ENCODE peak calls at places on chromosomes 2 and 18, in six cellular contexts. X is GM04503, L is fibroblast of mammary gland, P is HS-27A, B is amniotic stem cell, K is non-pigmented ciliary epithelial cell. R is an unnamed sample.
A peak's percentile ranks its signal among the peaks of the same experiment; 100 is the strongest.

GRCh38 chr18:58057291-58057965 is 13.4 kb downstream of the NEDD4L start:
- DNase-seq in L (no peak), B (no peak), K (no peak), P (no peak), X (no peak), R (no peak)

GRCh38 chr2:159206736-159207380 is 79.6 kb downstream of the WDSUB1 start:
- DNase-seq in X (no peak), B (no peak), P (no peak), L (no peak), K (no peak), R (no peak)

GRCh38 chr2:85308951-85309555 is 18.7 kb downstream of the TGOLN2 start:
- DNase-seq in B (peak; percentile 1), X (no peak), L (peak; percentile 63), K (no peak), P (no peak), R (peak; percentile 40)

GRCh38 chr2:190354003-190354690 is 10.8 kb downstream of the INPP1 start:
- DNase-seq in K (no peak), L (peak; percentile 38), X (no peak), B (no peak), P (no peak), R (no peak)

GRCh38 chr2:55721601-55722215 is 28.1 kb upstream of the PNPT1 start:
- DNase-seq in K (peak; percentile 57), X (no peak), L (no peak), B (no peak), P (no peak), R (no peak)

GRCh38 chr2:73896362-73897239 is 3.8 kb downstream of the ACTG2 start:
- DNase-seq in B (peak; percentile 40), P (no peak), X (peak; percentile 86), L (peak; percentile 96), K (peak; percentile 55), R (no peak)

GRCh38 chr2:1548910-1549673 is 135.8 kb downstream of the TPO start:
- DNase-seq in X (no peak), P (no peak), K (no peak), L (no peak), B (no peak), R (no peak)

GRCh38 chr18:28201056-28201455 is 24.1 kb upstream of the CDH2 start:
- DNase-seq in X (no peak), L (no peak), B (no peak), K (no peak), P (no peak), R (no peak)

GRCh38 chr2:232697807-232698110 is 628 bp downstream of the GIGYF2 start:
- DNase-seq in L (no peak), X (no peak), P (no peak), B (no peak), K (no peak), R (no peak)

GRCh38 chr18:39062426-39062825 is 1496.8 kb upstream of the CELF4 start:
- DNase-seq in X (no peak), L (no peak), P (no peak), B (no peak), K (no peak), R (no peak)

GRCh38 chr2:179139506-179139905 is 89.6 kb upstream of the CCDC141 start:
- DNase-seq in P (no peak), X (no peak), L (peak; percentile 20), B (no peak), K (no peak), R (no peak)

GRCh38 chr2:37415128-37415817 is 70.8 kb downstream of the QPCT start:
- DNase-seq in X (no peak), B (no peak), K (no peak), P (peak; percentile 26), L (peak; percentile 45), R (peak; percentile 60)

GRCh38 chr2:201984800-201985525 is 48.7 kb upstream of the FZD7 start:
- DNase-seq in X (no peak), K (no peak), L (no peak), B (no peak), P (no peak), R (no peak)

GRCh38 chr18:39647627-39648502 is 2082.3 kb upstream of the CELF4 start:
- DNase-seq in K (peak; percentile 81), P (no peak), L (peak; percentile 94), B (no peak), X (peak; percentile 62), R (peak; percentile 47)

GRCh38 chr2:235563056-235563777 is 69.4 kb downstream of the AGAP1 start:
- DNase-seq in L (no peak), X (no peak), K (no peak), B (no peak), P (no peak), R (no peak)

GRCh38 chr2:16170675-16171424 is 230.5 kb downstream of the MYCN start:
- DNase-seq in L (no peak), B (no peak), P (no peak), K (no peak), X (no peak), R (no peak)

GRCh38 chr2:182616471-182617393 is 99.3 kb upstream of the DNAJC10 start:
- DNase-seq in P (peak; percentile 69), X (peak; percentile 96), L (peak; percentile 88), K (no peak), B (no peak), R (no peak)

GRCh38 chr2:237726401-237726830 is 72.2 kb upstream of the RBM44 start:
- DNase-seq in X (no peak), B (no peak), K (no peak), P (no peak), L (peak; percentile 73), R (peak; percentile 99)

GRCh38 chr2:235536711-235537110 is 42.9 kb downstream of the AGAP1 start:
- DNase-seq in P (no peak), X (no peak), B (no peak), L (no peak), K (no peak), R (no peak)

GRCh38 chr18:35571138-35571537 is 10.4 kb upstream of the GALNT1 start:
- DNase-seq in L (peak; percentile 34), K (no peak), B (no peak), X (no peak), P (no peak), R (no peak)

GRCh38 chr18:79912409-79912991 is 39.0 kb downstream of the SLC66A2 start:
- DNase-seq in L (peak; percentile 21), P (no peak), X (peak; percentile 8), B (no peak), K (no peak), R (no peak)

GRCh38 chr2:120060088-120060623 is 47.3 kb downstream of the EPB41L5 start:
- DNase-seq in X (no peak), K (no peak), P (no peak), B (no peak), L (no peak), R (no peak)

GRCh38 chr2:205803507-205803906 is 121.2 kb downstream of the NRP2 start:
- DNase-seq in B (no peak), P (no peak), X (no peak), L (no peak), K (no peak), R (no peak)

GRCh38 chr2:6704077-6704476 is 161.6 kb downstream of the CMPK2 start:
- DNase-seq in L (no peak), P (no peak), K (no peak), X (no peak), B (no peak), R (no peak)

GRCh38 chr2:183996825-183997823 is 601.2 kb upstream of the ZNF804A start:
- DNase-seq in P (no peak), X (no peak), L (no peak), K (no peak), B (no peak), R (peak; percentile 81)

GRCh38 chr2:86033751-86034680 is 71.7 kb downstream of the POLR1A start:
- DNase-seq in X (no peak), K (no peak), P (no peak), B (no peak), L (no peak), R (no peak)

GRCh38 chr2:152924722-152925121 is 206.3 kb downstream of the ARL6IP6 start:
- DNase-seq in P (no peak), X (no peak), K (no peak), B (no peak), L (peak; percentile 27), R (peak; percentile 64)

GRCh38 chr2:158464426-158465281 is 7.9 kb downstream of the PKP4 start:
- DNase-seq in P (no peak), K (no peak), L (peak; percentile 18), B (no peak), X (no peak), R (no peak)

GRCh38 chr2:231699006-231699405 is 9.3 kb upstream of the PTMA start:
- DNase-seq in X (no peak), L (peak; percentile 74), K (no peak), P (no peak), B (no peak), R (no peak)

GRCh38 chr2:168935810-168936581 is 34.9 kb downstream of the G6PC2 start:
- DNase-seq in X (peak; percentile 29), L (peak; percentile 88), B (no peak), K (peak; percentile 22), P (no peak), R (no peak)

GRCh38 chr2:122523143-122523542 is 767.7 kb downstream of the TSN start:
- DNase-seq in K (no peak), X (no peak), B (no peak), L (no peak), P (no peak), R (no peak)